ENCODE peak calls at places on chromosomes 12 and 14, in eight cellular contexts. U is activated effector memory CD4-positive, alpha-beta T cell treated with Interleukin-2 at 50 U/mL for 16 hours; T is GM12892; S is tibial artery; D is NCI-H146; M is T-helper 2 cell; W is NCI-H1048; R is A549. Y is an unnamed sample.

GRCh38 chr14:95514131-95515079 is 2.0 kb downstream of the SYNE3 start:
- DNase-seq in U (no peak), T (no peak), S (no peak), D (peak; percentile 86), M (no peak), W (no peak), R (no peak), Y (no peak)

GRCh38 chr12:6821674-6822433 is at the start of gene GPR162:
- DNase-seq in U (no peak), T (peak; percentile 10), S (no peak), D (peak; percentile 87), M (no peak), W (no peak), R (peak; percentile 35), Y (peak; percentile 64)

GRCh38 chr12:118061876-118062791 is 1.2 kb upstream of the WSB2 start:
- DNase-seq in U (no peak), T (peak; percentile 34), S (peak; percentile 50), D (peak; percentile 70), M (no peak), W (no peak), R (peak; percentile 73), Y (peak; percentile 52)

GRCh38 chr14:78022059-78022458 is 148.1 kb upstream of the NRXN3 start:
- DNase-seq in U (no peak), T (peak; percentile 12), S (no peak), D (peak; percentile 70), M (no peak), W (peak; percentile 40), R (peak; percentile 38), Y (no peak)

GRCh38 chr14:71108398-71109114 is 201.3 kb downstream of the PCNX1 start:
- DNase-seq in U (no peak), T (no peak), S (no peak), D (no peak), M (no peak), W (no peak), R (no peak), Y (no peak)

GRCh38 chr14:29558516-29558915 is 369.1 kb downstream of the PRKD1 start:
- DNase-seq in U (no peak), T (no peak), S (no peak), D (no peak), M (no peak), W (no peak), R (no peak), Y (no peak)

GRCh38 chr12:71731439-71732356 is 23.0 kb upstream of the RAB21 start:
- DNase-seq in U (no peak), T (no peak), S (no peak), D (peak; percentile 15), M (no peak), W (no peak), R (no peak), Y (no peak)

GRCh38 chr14:50085570-50086315 is 30.6 kb downstream of the VCPKMT start:
- DNase-seq in U (no peak), T (no peak), S (no peak), D (no peak), M (no peak), W (no peak), R (no peak), Y (no peak)

GRCh38 chr12:98635657-98636323 is 8.8 kb downstream of the IKBIP start:
- DNase-seq in U (no peak), T (peak; percentile 20), S (no peak), D (no peak), M (no peak), W (no peak), R (peak; percentile 20), Y (no peak)

GRCh38 chr14:90624732-90625444 is 191.3 kb downstream of the TTC7B start:
- DNase-seq in U (no peak), T (no peak), S (no peak), D (no peak), M (no peak), W (no peak), R (no peak), Y (no peak)

GRCh38 chr12:27176765-27177164 is 67.3 kb upstream of the STK38L start:
- DNase-seq in U (no peak), T (no peak), S (no peak), D (no peak), M (no peak), W (no peak), R (peak; percentile 25), Y (no peak)

GRCh38 chr12:113065126-113066007 is 8.8 kb downstream of the DTX1 start:
- DNase-seq in U (no peak), T (no peak), S (no peak), D (peak; percentile 36), M (no peak), W (no peak), R (no peak), Y (no peak)

GRCh38 chr12:43444940-43445564 is 107.0 kb downstream of the ADAMTS20 start:
- DNase-seq in U (no peak), T (no peak), S (peak; percentile 28), D (peak; percentile 51), M (peak; percentile 25), W (no peak), R (no peak), Y (no peak)

GRCh38 chr12:57236224-57236924 is 6.9 kb downstream of the SHMT2 start:
- DNase-seq in U (no peak), T (no peak), S (no peak), D (no peak), M (no peak), W (no peak), R (no peak), Y (peak; percentile 77)

Y was measured in left lung.